ENCODE peak calls at places on chromosomes 11 and 22, in four cellular contexts. O is C1 segment of cervical spinal cord, C is choroid plexus epithelial cell, D is NCI-H1105. X is an unnamed sample.

GRCh38 chr11:73186294-73186850 is 31.7 kb upstream of the P2RY2 start:
- DNase-seq in O (no peak), C (no peak), D (no peak), X (no peak)

GRCh38 chr11:65873280-65874156 is 918 bp upstream of the EFEMP2 start:
- DNase-seq in O (peak), C (peak), D (peak), X (peak)

GRCh38 chr22:38788846-38789245 is 5.1 kb downstream of the DNAL4 start:
- DNase-seq in O (no peak), C (no peak), D (peak), X (no peak)

GRCh38 chr11:37657645-37658044 is 1059.6 kb upstream of the RAG2 start:
- DNase-seq in O (no peak), C (peak), D (no peak), X (no peak)

GRCh38 chr11:34924714-34925113 is 8.3 kb downstream of the PDHX start:
- DNase-seq in O (no peak), C (no peak), D (no peak), X (no peak)

GRCh38 chr22:44033689-44034088 is 9.6 kb downstream of the PARVB start:
- DNase-seq in O (no peak), C (peak), D (no peak), X (no peak)

GRCh38 chr11:12529041-12529440 is 145.2 kb upstream of the TEAD1 start:
- DNase-seq in O (no peak), C (no peak), D (no peak), X (no peak)

GRCh38 chr11:127345819-127346459 is 345.4 kb upstream of the KIRREL3 start:
- DNase-seq in O (peak), C (peak), D (peak), X (no peak)

GRCh38 chr22:42684462-42685195 is 35.4 kb upstream of the CYB5R3 start:
- DNase-seq in O (no peak), C (peak), D (no peak), X (no peak)

GRCh38 chr11:37533830-37534229 is 935.8 kb upstream of the RAG2 start:
- DNase-seq in O (no peak), C (no peak), D (no peak), X (no peak)

GRCh38 chr11:69834251-69834650 is 15.0 kb upstream of the FGF3 start:
- DNase-seq in O (no peak), C (no peak), D (no peak), X (peak)

GRCh38 chr11:134866981-134867675 is 455.1 kb upstream of the B3GAT1 start:
- DNase-seq in O (no peak), C (no peak), D (no peak), X (no peak)

GRCh38 chr11:97140885-97141494 is 751.2 kb downstream of the JRKL start:
- DNase-seq in O (no peak), C (peak), D (peak), X (no peak)

GRCh38 chr11:64007629-64008282 is 21.5 kb downstream of the OTUB1 start:
- DNase-seq in O (peak), C (peak), D (no peak), X (peak)

GRCh38 chr11:33552756-33553155 is 147.9 kb downstream of the C11orf91 start:
- DNase-seq in O (no peak), C (no peak), D (no peak), X (no peak)

GRCh38 chr11:15716550-15716949 is 601.8 kb downstream of the INSC start:
- DNase-seq in O (no peak), C (peak), D (no peak), X (no peak)